ENCODE peak calls at places on chromosomes 12 and 14, in seven cellular contexts. O is stomach, U is left ventricle myocardium inferior, I is aorta, T is left lung, W is neuronal stem cell, Q is prostate gland. H is an unnamed sample. For H3K4me1 and H3K36me3, the result is how much of the 10 kb centered on the place peaks cover.

GRCh38 chr12:68121143-68121542 is 38.4 kb downstream of the IFNG start:
- DNase-seq in W (no peak), I (no peak), T (no peak), Q (no peak), U (no peak), O (no peak), H (no peak)

GRCh38 chr12:56037161-56037560 is 4.6 kb upstream of the RPS26 start:
- DNase-seq in I (no peak), W (no peak), T (no peak), Q (no peak), O (no peak), U (no peak), H (no peak)

GRCh38 chr14:106872619-106873446 is 1346.5 kb downstream of the TMEM121 start:
- DNase-seq in Q (peak), T (peak), U (peak), W (no peak), O (peak), I (no peak), H (no peak)

GRCh38 chr14:93029911-93030555 is 85.7 kb downstream of the ITPK1 start:
- DNase-seq in O (no peak), W (no peak), I (no peak), Q (no peak), T (no peak), U (no peak), H (no peak)

GRCh38 chr12:132222096-132222807 is 78.0 kb downstream of the NOC4L start:
- DNase-seq in W (peak), Q (no peak), T (peak), U (no peak), O (no peak), I (peak), H (no peak)

GRCh38 chr12:115223322-115223721 is 539.3 kb upstream of the TBX3 start:
- DNase-seq in W (no peak), Q (no peak), I (no peak), O (no peak), T (no peak), U (no peak), H (no peak)

GRCh38 chr12:112936264-112936663 is 2.0 kb upstream of the OAS3 start:
- DNase-seq in O (no peak), U (no peak), I (no peak), T (no peak), W (no peak), Q (peak), H (no peak)

GRCh38 chr14:33709286-33709685 is 241.6 kb downstream of the EGLN3 start:
- DNase-seq in Q (no peak), U (no peak), W (no peak), I (no peak), O (no peak), T (no peak), H (no peak)

GRCh38 chr12:104458645-104459555 is 2.2 kb downstream of the CHST11 start:
- DNase-seq in O (no peak), Q (peak), U (peak), I (peak), T (no peak), W (no peak), H (peak)

GRCh38 chr12:56808954-56809353 is 45.8 kb downstream of the HSD17B6 start:
- DNase-seq in O (no peak), W (no peak), U (no peak), T (no peak), I (no peak), Q (no peak), H (no peak)

GRCh38 chr12:113159937-113160336 is 10.4 kb downstream of the CFAP73 start:
- DNase-seq in O (no peak), T (no peak), W (no peak), U (no peak), Q (no peak), I (no peak), H (no peak)

GRCh38 chr14:58746261-58746660 is 108.5 kb downstream of the DACT1 start:
- DNase-seq in T (no peak), U (no peak), I (no peak), O (no peak), Q (peak), W (no peak), H (no peak)

DNA sequence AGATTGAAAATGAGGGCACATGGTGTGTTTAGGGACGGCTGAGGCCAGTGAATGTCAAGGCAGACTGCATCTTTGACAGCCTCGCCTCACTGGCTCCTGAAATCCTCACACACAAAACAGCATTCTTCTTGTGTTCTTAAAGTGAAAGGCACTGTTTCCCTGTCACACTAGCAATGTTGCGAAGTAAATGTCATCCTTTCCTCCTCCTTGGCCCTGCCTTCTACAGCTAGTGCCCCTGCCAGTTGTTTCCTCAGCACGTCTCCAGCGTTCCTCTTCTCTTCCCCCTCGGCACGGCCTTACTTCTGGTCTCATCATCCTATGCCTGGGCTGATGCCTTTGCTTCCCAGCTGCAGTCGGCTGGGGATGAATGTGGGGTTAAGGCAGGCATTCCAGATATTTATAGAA is 129.4 kb upstream of the DNM1L start:
- DNase-seq in W (no peak), I (no peak), Q (no peak), T (no peak), U (no peak), O (no peak), H (peak)
- H3K4me1 ChIP-seq in W (under half), I (under half), Q (under half), T (under half), U (half or more), O (half or more), H (half or more)

DNA sequence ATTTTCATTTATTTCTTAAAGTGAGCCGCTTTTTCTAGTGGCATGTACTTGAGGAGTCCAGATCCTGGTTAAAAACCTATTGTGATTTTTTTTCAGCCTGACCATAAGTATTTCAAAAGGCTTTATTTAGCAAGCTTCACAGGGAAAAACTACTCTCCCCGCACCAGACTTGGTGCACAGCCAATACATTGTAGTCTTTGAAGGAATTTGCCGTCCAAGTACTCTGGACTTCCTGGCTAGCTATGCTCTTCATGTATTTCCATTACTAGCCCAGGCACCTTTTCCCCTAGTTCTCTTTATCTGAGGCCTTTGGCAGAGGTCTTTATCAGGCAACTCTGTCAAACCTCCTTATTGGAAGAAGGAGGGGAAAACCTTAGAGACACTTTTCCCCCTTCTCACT is 234.7 kb downstream of the CCDC91 start:
- DNase-seq in Q (no peak), I (no peak), U (peak), T (no peak), W (no peak), O (peak), H (no peak)
- H3K27ac ChIP-seq in Q (no peak), I (no peak), U (peak), T (no peak), W (no peak), O (peak), H (no peak)

DNA sequence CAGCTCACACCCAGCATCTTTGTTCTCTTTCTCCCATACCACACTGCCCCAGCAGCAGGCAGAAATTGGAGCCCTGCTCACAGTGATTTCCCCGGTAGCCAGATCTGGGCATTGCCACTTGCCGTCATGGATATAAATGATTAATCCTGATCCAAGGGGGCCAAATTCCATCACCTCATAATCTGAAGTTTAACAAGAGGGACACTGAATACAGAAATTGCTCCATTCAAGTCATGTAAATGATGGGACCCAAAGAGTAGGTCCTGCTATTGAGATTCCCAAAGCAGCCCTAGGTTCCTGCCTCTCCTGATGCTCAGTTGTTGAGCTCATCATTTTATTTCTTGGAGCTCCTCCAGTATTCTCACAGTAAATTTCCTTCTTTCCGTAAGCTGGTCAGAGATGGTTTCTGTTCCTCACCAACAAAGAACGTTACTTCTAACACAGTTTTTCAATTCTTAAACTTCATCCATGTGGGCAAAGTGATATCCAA is 11.7 kb downstream of the ITPR2 start:
- DNase-seq in U (no peak), T (no peak), Q (no peak), O (no peak), W (no peak), I (no peak), H (no peak)
- H3K36me3 ChIP-seq in U (under half), T (under half), Q (under half), O (under half), W (under half), I (under half), H (under half)

GRCh38 chr14:90619911-90620310 is 196.3 kb downstream of the TTC7B start:
- DNase-seq in U (no peak), Q (no peak), W (no peak), T (no peak), I (no peak), O (no peak), H (no peak)

GRCh38 chr14:90616313-90616712 is 199.9 kb downstream of the TTC7B start:
- DNase-seq in W (no peak), T (no peak), O (no peak), Q (no peak), I (no peak), U (no peak), H (no peak)

GRCh38 chr14:90616881-90617280 is 199.3 kb downstream of the TTC7B start:
- DNase-seq in Q (no peak), T (no peak), W (no peak), I (no peak), O (no peak), U (no peak), H (no peak)

GRCh38 chr14:90615444-90616095 is 200.7 kb downstream of the TTC7B start:
- DNase-seq in Q (no peak), U (no peak), O (no peak), I (no peak), W (no peak), T (no peak), H (no peak)

GRCh38 chr14:90617942-90618341 is 198.3 kb downstream of the TTC7B start:
- DNase-seq in Q (no peak), O (no peak), U (no peak), I (no peak), W (no peak), T (no peak), H (no peak)
- H3K4me1 ChIP-seq in Q (under half), O (under half), U (under half), I (under half), W (under half), T (under half), H (under half)

GRCh38 chr14:35085441-35085840 is 36.3 kb downstream of the PPP2R3C start:
- DNase-seq in Q (no peak), O (no peak), I (no peak), W (no peak), T (no peak), U (no peak), H (no peak)

GRCh38 chr14:35079742-35080141 is 33.7 kb downstream of the FAM177A1 start:
- DNase-seq in T (no peak), U (no peak), I (no peak), Q (no peak), W (no peak), O (no peak), H (no peak)

GRCh38 chr14:35088514-35088913 is 33.3 kb downstream of the PPP2R3C start:
- DNase-seq in O (no peak), U (no peak), I (no peak), W (no peak), Q (no peak), T (no peak), H (no peak)

GRCh38 chr14:35078082-35078481 is 32.0 kb downstream of the FAM177A1 start:
- DNase-seq in I (no peak), U (no peak), W (no peak), Q (no peak), O (no peak), T (no peak), H (no peak)

GRCh38 chr14:35083530-35084150 is 37.6 kb downstream of the FAM177A1 start:
- DNase-seq in Q (no peak), I (no peak), O (no peak), U (no peak), W (no peak), T (no peak), H (no peak)
- H3K27ac ChIP-seq in Q (no peak), I (no peak), O (no peak), U (no peak), W (no peak), T (no peak), H (no peak)

DNA sequence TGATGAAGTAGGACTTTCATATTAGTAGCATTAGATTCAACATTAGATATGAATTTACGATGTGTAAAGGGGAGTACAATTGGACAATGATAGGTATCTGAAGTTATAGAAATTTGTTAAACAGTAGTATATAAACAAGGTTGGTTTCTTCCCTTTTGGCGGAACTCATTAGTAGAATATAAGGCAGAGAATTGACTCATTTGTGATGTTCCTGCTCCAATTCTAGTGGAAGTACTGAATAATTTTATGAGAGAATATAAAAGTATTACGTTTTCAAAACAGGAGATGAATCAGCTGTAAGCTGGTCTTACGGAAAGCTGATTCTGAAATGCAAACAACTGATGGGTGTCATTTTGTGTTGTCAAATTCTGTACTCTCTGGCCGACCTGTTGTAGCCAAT is 13.4 kb downstream of the ZC3H14 start:
- DNase-seq in Q (no peak), I (no peak), O (no peak), U (no peak), T (no peak), W (no peak), H (no peak)
- H3K36me3 ChIP-seq in Q (under half), I (under half), O (half or more), U (half or more), T (under half), W (half or more), H (half or more)

GRCh38 chr12:76551482-76551888 is 8.1 kb downstream of the OSBPL8 start:
- DNase-seq in T (no peak), W (no peak), U (no peak), Q (no peak), O (no peak), I (no peak), H (no peak)
- H3K4me1 ChIP-seq in T (half or more), W (under half), U (half or more), Q (under half), O (half or more), I (under half), H (under half)

DNA sequence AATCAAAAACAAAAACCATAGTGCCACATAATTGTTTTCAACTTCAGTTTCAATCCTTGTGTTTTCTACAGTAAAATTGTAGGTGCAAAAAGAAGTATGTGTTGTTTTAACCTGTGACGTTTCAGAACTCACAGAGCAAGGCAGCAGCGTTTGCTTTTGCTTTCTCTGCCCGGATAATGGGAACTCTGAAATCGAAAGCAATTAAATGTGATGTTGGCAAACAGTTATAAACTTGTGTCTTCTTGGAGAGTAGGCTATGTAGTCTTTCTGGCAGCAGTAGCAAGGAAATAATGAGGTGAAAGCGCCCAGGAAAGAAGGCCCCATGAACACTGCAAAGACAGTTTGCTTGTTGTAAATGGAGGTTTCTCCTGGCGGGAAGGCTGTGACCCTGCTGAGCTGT is 39.1 kb downstream of the FNTB start:
- DNase-seq in O (no peak), W (no peak), I (no peak), Q (peak), T (no peak), U (no peak), H (no peak)
- H3K27ac ChIP-seq in O (no peak), W (no peak), I (no peak), Q (peak), T (no peak), U (no peak), H (no peak)

DNA sequence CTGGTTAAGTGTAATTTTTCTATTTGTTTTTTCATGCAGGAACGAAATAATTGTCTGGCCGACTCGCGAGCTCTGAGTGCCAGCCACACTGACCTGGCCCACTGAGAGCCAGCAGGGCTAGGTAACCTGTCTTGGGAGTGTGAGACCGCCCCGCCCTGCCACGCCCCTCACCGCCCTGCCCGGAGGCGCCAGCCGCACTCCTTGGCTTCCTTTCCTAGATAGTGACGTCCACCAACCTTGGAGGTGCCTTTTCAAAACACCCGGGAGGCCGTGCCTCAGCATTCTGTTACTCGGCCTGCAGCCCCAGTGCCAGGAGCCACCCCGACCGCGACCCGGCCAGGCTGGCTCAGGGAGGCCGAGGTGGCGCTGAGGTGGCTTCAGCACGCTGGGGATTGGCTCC is 21.7 kb downstream of the XRCC3 start:
- DNase-seq in W (no peak), Q (peak), I (peak), T (peak), U (no peak), O (peak), H (no peak)
- H3K36me3 ChIP-seq in W (half or more), Q (under half), I (under half), T (under half), U (half or more), O (half or more), H (under half)

DNA sequence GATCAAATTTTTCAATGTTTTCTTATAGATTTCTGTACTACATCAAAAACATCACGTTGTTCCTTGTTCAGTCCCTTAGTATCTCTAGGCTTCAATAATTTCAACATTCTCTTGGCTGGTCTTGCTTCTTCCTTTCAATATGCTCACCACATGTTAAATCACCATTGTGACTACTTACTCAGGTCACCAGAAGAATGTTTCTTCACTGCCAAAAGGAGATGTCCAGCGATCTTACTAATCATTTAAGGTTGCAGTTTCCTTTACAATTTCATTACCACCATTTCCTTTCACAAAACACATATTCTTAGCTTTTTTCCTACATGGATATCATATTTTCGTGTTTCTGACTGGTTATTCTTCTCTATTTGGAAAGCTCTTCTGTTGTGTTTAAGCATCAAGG is 363.8 kb downstream of the NAV3 start:
- DNase-seq in U (no peak), W (no peak), Q (no peak), I (no peak), O (no peak), T (no peak), H (no peak)
- H3K4me1 ChIP-seq in U (under half), W (under half), Q (under half), I (under half), O (under half), T (under half), H (under half)

H was measured in tibial artery.